ENCODE peak calls at places on chromosomes 7 and 10, in five cellular contexts. E is brain microvascular endothelial cell, R is heart left ventricle, M is right atrium auricular region, L is colonic mucosa. G is an unnamed sample.

GRCh38 chr7:139112316-139112715 is 2.8 kb upstream of the ZC3HAV1 start:
- DNase-seq in E (no peak), M (no peak), R (no peak), L (no peak), G (no peak)

GRCh38 chr7:27161214-27161720 is 4.1 kb downstream of the HOXA9 start:
- DNase-seq in L (peak; percentile 76), R (peak; percentile 43), E (no peak), M (no peak), G (no peak)

GRCh38 chr7:57384380-57384779 is 65.6 kb upstream of the ZNF716 start:
- DNase-seq in L (no peak), M (no peak), E (no peak), R (no peak), G (no peak)

GRCh38 chr7:25048444-25048834 is 68.5 kb upstream of the OSBPL3 start:
- DNase-seq in M (no peak), R (no peak), L (no peak), E (no peak), G (no peak)

GRCh38 chr10:103890194-103890658 is 27.8 kb downstream of the STN1 start:
- DNase-seq in L (peak; percentile 86), M (no peak), E (no peak), R (no peak), G (no peak)

GRCh38 chr10:64505496-64505895 is 984.3 kb downstream of the REEP3 start:
- DNase-seq in E (no peak), L (no peak), M (no peak), R (no peak), G (no peak)

GRCh38 chr7:937851-938484 is 16.5 kb downstream of the ADAP1 start:
- DNase-seq in M (no peak), L (no peak), E (no peak), R (no peak), G (no peak)

GRCh38 chr7:156021476-156021875 is 209.2 kb upstream of the SHH start:
- DNase-seq in E (no peak), M (no peak), R (no peak), L (no peak), G (no peak)

GRCh38 chr10:62815373-62816111 is 624 bp downstream of the EGR2 start:
- DNase-seq in M (no peak), R (no peak), E (no peak), L (peak; percentile 21), G (no peak)

GRCh38 chr10:103765981-103766380 is 89.4 kb downstream of the SH3PXD2A start:
- DNase-seq in R (peak; percentile 46), M (no peak), E (no peak), L (no peak), G (no peak)

GRCh38 chr10:82861889-82862288 is 986.9 kb downstream of the NRG3 start:
- DNase-seq in L (no peak), R (no peak), M (no peak), E (no peak), G (no peak)

GRCh38 chr7:142956951-142957623 is 5.1 kb downstream of the KEL start:
- DNase-seq in E (peak; percentile 5), L (no peak), M (no peak), R (no peak), G (no peak)

GRCh38 chr7:2689951-2690705 is 2.1 kb downstream of the AMZ1 start:
- DNase-seq in L (no peak), E (peak; percentile 79), R (no peak), M (no peak), G (no peak)

GRCh38 chr10:19876570-19876969 is 60.3 kb downstream of the PLXDC2 start:
- DNase-seq in E (no peak), L (no peak), R (no peak), M (no peak), G (no peak)

GRCh38 chr10:70648427-70648826 is 23.9 kb upstream of the ADAMTS14 start:
- DNase-seq in L (no peak), R (no peak), M (no peak), E (no peak), G (no peak)

GRCh38 chr10:25028711-25029110 is 12.3 kb downstream of the THNSL1 start:
- DNase-seq in E (no peak), M (no peak), L (no peak), R (no peak), G (no peak)

GRCh38 chr7:42691030-42691639 is 220.7 kb downstream of the C7orf25 start:
- DNase-seq in L (peak; percentile 27), E (peak; percentile 55), M (no peak), R (no peak), G (no peak)

DNA sequence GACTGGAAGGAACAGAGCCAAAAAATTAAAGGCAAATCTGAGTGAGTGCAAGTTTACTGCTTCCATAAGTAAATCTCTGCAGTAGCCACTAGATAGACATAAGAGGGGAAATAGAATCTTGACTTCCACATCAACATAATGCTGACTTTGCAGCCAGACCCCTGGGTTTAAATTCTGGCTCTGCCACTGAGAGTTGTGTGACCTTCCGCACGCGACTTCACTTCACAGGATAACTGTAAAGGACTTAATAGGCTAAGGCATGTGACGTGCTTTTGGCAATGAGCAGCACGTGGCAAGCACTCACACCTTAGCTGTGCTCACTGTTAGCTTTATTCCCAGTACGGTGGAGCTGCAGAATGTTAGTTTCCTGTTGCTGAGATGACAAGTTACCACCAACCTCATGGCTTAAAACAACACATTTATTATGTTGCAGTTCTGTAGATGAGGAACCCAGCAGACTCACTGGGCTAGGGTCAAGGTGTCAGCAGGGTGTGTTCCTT is 286.0 kb downstream of the CELF2 start:
- DNase-seq in R (no peak), E (no peak), M (no peak), L (no peak), G (peak; percentile 29)
- H3K27ac ChIP-seq in R (no peak overlapping the region), E (no peak overlapping the region), M (no peak overlapping the region), L (no peak overlapping the region), G (no peak overlapping the region)

GRCh38 chr10:133390597-133391248 is 3.2 kb upstream of the MTG1 start:
- DNase-seq in M (no peak), L (no peak), E (no peak), R (no peak), G (no peak)
- H3K4me3 ChIP-seq in M (no peak overlapping the region), L (no peak overlapping the region), E (no peak overlapping the region), R (no peak overlapping the region), G (no peak overlapping the region)

GRCh38 chr10:5575482-5576153 is 50.9 kb downstream of the CALML3 start:
- DNase-seq in M (no peak), L (no peak), R (no peak), E (no peak), G (no peak)
- H3K27ac ChIP-seq in M (no peak overlapping the region), L (no peak overlapping the region), R (no peak overlapping the region), E (no peak overlapping the region), G (no peak overlapping the region)

DNA sequence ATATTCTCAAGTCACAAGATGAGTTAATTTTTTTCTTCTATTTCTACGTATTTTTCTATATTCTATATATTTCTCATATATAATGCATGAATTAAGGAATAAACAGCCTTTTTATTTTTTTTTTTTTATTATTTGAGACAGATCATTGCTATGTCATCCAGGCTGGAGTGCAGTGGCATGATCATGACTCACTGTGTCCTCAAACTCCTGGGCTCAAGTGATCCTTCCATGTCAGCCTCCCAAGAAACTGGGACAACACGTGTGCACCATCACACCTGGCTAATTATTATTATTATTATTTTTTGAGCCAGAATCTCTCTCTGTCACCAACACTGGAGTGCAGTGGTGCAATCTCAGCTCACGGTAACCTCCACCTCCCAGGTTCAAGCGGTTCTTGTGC is 1.5 kb downstream of the CLDN12 start:
- DNase-seq in M (no peak), R (no peak), E (peak; percentile 12), L (no peak), G (no peak)
- H3K4me3 ChIP-seq in M (peak overlapping the region; percentile 69), R (no peak overlapping the region), E (no peak overlapping the region), L (no peak overlapping the region), G (no peak overlapping the region)

DNA sequence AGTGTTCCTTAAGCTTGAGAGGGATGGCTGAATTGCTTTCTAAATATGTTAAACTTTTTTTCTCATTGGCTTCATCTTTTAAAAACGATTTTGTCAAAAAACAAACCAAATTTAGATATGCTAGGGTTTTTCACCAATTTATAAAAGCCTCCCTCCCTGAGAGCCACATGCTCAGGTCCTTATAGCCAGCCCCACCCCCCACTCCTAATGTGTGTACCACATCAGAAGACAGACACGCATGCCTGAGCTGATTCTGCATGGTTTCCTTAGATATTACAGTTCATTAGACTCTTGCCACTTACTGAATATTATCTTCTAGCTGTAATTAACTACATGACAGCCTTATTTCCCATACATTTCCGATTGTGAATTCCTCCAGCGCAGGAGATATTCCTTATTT is 2.0 kb downstream of the CUL1 start:
- DNase-seq in L (peak; percentile 43), E (peak; percentile 53), R (no peak), M (no peak), G (no peak)
- H3K27ac ChIP-seq in L (no peak overlapping the region), E (peak overlapping the region; percentile 73), R (no peak overlapping the region), M (no peak overlapping the region), G (peak overlapping the region; percentile 98)